ENCODE peak calls at places on chromosome 2, in five cellular contexts. Q, F, A, W and D are unnamed samples.

GRCh38 chr2:177296047-177296446 is 31.5 kb upstream of the NFE2L2 start:
- DNase-seq in Q (peak), F (no peak), A (peak), W (no peak), D (peak)

GRCh38 chr2:17262854-17263253 is 255.4 kb downstream of the RAD51AP2 start:
- DNase-seq in A (no peak), Q (no peak), F (no peak), W (no peak), D (no peak)

GRCh38 chr2:33765122-33765521 is 166.0 kb upstream of the FAM98A start:
- DNase-seq in W (no peak), A (no peak), F (no peak), Q (peak), D (no peak)

GRCh38 chr2:133390151-133390550 is 178.1 kb downstream of the NCKAP5 start:
- DNase-seq in W (no peak), Q (no peak), A (no peak), F (no peak), D (peak)

GRCh38 chr2:128801581-128801980 is 482.9 kb upstream of the HS6ST1 start:
- DNase-seq in A (no peak), Q (no peak), F (no peak), W (no peak), D (no peak)

GRCh38 chr2:28394331-28394877 is 1.7 kb downstream of the FOSL2 start:
- DNase-seq in A (peak), F (peak), W (peak), Q (no peak), D (peak)

GRCh38 chr2:155141418-155141817 is 442.9 kb downstream of the KCNJ3 start:
- DNase-seq in W (no peak), Q (no peak), A (no peak), F (no peak), D (no peak)

GRCh38 chr2:8590940-8591339 is 90.9 kb upstream of the ID2 start:
- DNase-seq in Q (no peak), A (no peak), W (no peak), F (no peak), D (no peak)

GRCh38 chr2:1632006-1632348 is 112.3 kb downstream of the PXDN start:
- DNase-seq in F (no peak), A (peak), W (no peak), Q (no peak), D (peak)

GRCh38 chr2:16321872-16322271 is 343.8 kb downstream of the CYRIA start:
- DNase-seq in F (no peak), W (no peak), A (no peak), Q (no peak), D (no peak)

GRCh38 chr2:96267159-96267971 is 1.3 kb downstream of the CIAO1 start:
- DNase-seq in W (peak), F (no peak), A (peak), Q (peak), D (no peak)

GRCh38 chr2:39413063-39413722 is 23.9 kb downstream of the MAP4K3 start:
- DNase-seq in W (no peak), F (no peak), Q (no peak), A (no peak), D (no peak)

GRCh38 chr2:45973426-45973825 is 322.0 kb downstream of the PRKCE start:
- DNase-seq in F (no peak), A (no peak), W (no peak), Q (peak), D (no peak)

GRCh38 chr2:67564626-67565025 is 167.5 kb downstream of the ETAA1 start:
- DNase-seq in F (no peak), A (no peak), Q (no peak), W (no peak), D (no peak)

GRCh38 chr2:219684721-219685689 is 57.6 kb downstream of the SLC4A3 start:
- DNase-seq in W (peak), A (peak), Q (peak), F (peak), D (peak)

GRCh38 chr2:101803128-101803527 is 105.6 kb downstream of the MAP4K4 start:
- DNase-seq in F (no peak), W (no peak), A (peak), Q (no peak), D (peak)

GRCh38 chr2:85536479-85536878 is 2.5 kb upstream of the MAT2A start:
- DNase-seq in A (peak), F (peak), W (no peak), Q (peak), D (peak)

GRCh38 chr2:25685030-25685429 is 11.7 kb upstream of the DTNB start:
- DNase-seq in Q (no peak), A (no peak), F (no peak), W (no peak), D (no peak)

GRCh38 chr2:10382313-10383061 is 65.6 kb downstream of the ODC1 start:
- DNase-seq in F (no peak), A (peak), Q (peak), W (peak), D (no peak)

GRCh38 chr2:10030311-10030736 is 13.0 kb upstream of the KLF11 start:
- DNase-seq in Q (no peak), A (no peak), F (no peak), W (no peak), D (no peak)

GRCh38 chr2:189204322-189204941 is 24.9 kb upstream of the COL5A2 start:
- DNase-seq in Q (peak), A (peak), F (no peak), W (no peak), D (peak)

GRCh38 chr2:238102865-238103264 is 2.7 kb downstream of the ESPNL start:
- DNase-seq in A (no peak), Q (no peak), F (peak), W (peak), D (no peak)

GRCh38 chr2:97718051-97718882 is 4.9 kb downstream of the ZAP70 start:
- DNase-seq in F (no peak), W (peak), A (no peak), Q (no peak), D (no peak)

GRCh38 chr2:157307021-157307420 is 18.6 kb downstream of the ERMN start:
- DNase-seq in Q (peak), A (no peak), W (no peak), F (no peak), D (no peak)

GRCh38 chr2:63399171-63399570 is 189.1 kb downstream of the WDPCP start:
- DNase-seq in W (no peak), F (no peak), A (no peak), Q (peak), D (no peak)

GRCh38 chr2:85865539-85866164 is 23.1 kb downstream of the ST3GAL5 start:
- DNase-seq in F (no peak), A (no peak), W (no peak), Q (no peak), D (no peak)

GRCh38 chr2:226791487-226792081 is 8.0 kb downstream of the IRS1 start:
- DNase-seq in A (peak), F (peak), W (peak), Q (peak), D (peak)
- TF ChIP-seq CTCF in A (no peak), F (no peak), W (peak), Q (peak), D (peak)

DNA sequence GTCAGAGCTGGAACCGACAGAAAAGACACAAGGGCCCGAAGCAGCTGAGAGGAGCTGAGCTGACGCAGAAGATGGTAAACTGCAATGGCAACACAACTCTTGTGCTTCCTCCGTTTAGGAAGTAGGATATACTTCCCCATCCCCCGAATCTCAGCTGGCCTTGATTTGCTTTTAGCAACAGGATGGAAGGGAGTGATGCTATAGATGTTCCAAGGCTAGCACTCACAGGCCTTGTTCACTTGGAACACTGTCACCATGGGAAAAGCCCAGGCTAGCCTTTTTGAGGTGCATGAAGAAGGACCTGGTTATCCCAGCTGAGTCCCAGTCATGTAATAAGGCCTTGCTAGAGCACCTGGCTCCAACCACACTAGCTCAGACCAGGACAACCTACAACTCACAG is 26.0 kb downstream of the STAT1 start:
- DNase-seq in F (no peak), A (no peak), Q (no peak), W (no peak), D (no peak)
- H3K4me3 ChIP-seq in F (no peak), A (no peak), Q (no peak), W (no peak), D (no peak)

DNA sequence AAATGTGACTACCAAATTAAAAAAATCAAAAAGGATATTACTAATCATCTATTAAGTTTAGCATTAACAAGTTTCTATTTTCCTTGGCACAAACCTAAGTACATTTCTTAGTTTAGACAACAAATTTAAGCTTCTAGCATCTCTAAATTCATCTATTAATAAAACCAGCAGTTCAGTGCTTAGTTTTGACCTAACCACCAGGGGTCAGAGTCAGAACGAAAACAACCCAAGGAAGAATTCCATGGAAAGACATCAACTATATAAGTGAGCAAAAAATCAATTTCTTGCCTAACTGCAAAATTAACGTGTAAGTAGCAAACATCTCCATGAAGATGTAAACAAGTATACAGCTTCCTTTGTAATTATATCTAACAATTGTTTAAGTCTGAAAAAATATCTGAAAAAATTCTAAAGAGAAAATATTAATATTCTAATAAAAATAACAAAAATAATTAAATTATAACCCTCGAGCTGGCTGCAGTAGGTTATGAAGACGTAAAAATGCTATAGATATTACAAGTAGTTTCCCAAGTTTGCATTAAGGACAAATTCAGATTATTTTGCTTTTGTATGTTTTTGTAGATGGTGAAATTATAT is 83.7 kb downstream of the CERKL start:
- DNase-seq in F (no peak), W (no peak), A (peak), Q (peak), D (peak)
- TF ChIP-seq CTCF in F (no peak), W (peak), A (peak), Q (peak), D (peak)

DNA sequence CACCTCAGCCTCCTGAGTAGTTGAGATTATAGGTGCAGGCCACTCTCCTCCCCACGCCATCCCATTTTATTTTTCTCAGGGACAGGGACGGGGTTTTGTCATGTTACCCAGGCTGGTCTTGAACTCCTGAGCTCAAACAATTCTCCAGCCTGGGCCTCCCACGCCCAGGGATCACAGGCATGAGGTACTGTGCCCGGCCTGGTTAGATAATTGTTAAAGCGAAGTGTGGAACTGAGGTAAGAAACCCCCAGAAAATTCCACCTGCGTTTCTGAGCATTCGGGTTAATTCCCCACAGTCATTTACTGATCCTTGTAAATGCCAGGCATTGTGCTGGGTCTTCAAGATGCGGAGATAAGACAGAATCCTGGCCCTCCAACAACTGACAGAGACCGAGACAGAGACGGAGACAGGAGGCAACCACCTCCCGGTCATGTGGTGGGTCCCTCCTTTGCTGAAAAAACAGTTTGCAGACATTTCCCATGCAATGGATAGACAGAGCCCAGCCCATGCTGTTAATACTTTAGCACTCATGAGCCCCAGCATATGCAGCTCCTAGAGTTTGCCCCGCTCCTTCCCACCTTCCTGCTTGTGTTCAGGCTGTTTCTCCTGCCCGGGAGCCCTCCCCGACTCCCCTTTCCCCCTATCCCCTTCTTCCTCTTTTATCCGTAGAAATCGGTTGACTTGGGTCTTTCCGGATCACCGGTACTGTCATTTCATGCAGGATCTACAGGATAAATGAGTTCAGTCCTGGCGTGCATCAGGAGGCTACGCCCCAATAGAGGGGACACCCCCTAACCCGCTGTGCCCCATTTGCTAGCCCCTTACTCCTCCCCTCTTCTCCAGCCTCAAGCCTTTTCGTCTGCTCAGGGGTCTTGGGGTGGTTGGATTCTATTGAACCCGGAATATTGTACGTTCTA is 1.6 kb upstream of the RHOB start:
- DNase-seq in Q (no peak), W (peak), F (peak), A (no peak), D (no peak)
- H3K4me3 ChIP-seq in Q (no peak), W (peak), F (peak), A (no peak), D (no peak)

GRCh38 chr2:62197609-62198236 is 1.8 kb downstream of the B3GNT2 start:
- DNase-seq in Q (no peak), F (no peak), A (no peak), W (peak), D (no peak)

GRCh38 chr2:62195421-62196277 is at the start of gene B3GNT2:
- DNase-seq in W (peak), Q (peak), F (peak), A (peak), D (peak)

GRCh38 chr2:62194558-62195420 is 1.1 kb upstream of the B3GNT2 start:
- DNase-seq in A (no peak), Q (no peak), F (no peak), W (no peak), D (no peak)

GRCh38 chr2:62197017-62197586 is 1.2 kb downstream of the B3GNT2 start:
- DNase-seq in W (no peak), A (no peak), Q (no peak), F (no peak), D (peak)

DNA sequence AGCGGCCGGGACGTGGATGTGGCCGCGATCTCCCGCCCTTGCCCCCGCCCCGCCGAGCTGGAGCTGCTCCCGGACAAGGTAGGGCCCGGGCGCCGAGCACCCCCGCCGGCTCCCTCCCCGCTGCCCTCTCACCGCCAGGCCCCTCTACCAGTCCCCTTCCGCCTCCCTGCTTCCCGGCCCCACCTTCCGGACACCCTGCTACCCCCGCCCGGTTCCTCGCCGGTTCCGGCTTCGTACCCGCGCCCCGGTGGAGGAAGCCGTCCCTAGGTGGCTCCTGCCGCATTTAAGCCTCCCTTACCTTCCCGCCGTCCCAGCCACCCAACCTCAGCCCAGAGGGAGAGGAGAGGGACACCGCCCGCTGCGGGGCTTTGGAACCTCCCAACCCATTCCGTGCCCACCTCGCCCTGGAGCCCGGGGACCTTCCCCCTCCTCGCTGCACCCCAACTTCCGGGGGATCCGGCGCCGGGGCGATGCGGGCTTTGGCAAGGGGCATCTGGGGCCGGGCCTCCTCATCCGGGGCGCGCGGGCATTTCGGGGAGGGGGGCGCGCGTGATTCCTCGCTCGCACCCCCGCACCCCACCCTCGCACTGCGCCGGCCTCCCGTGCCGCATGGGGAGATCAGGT is 475 bp downstream of the B3GNT2 start:
- DNase-seq in W (peak), A (no peak), Q (peak), F (peak), D (no peak)
- TF ChIP-seq CTCF in W (no peak), A (no peak), Q (no peak), F (no peak), D (no peak)

GRCh38 chr2:12302140-12302539 is 414.6 kb upstream of the TRIB2 start:
- DNase-seq in F (no peak), A (no peak), W (no peak), Q (no peak), D (no peak)
- H3K4me3 ChIP-seq in F (no peak), A (no peak), W (no peak), Q (no peak), D (no peak)